ENCODE peak calls at places on chromosomes 4 and X, in ten cellular contexts. L is A549, A is right lobe of liver, I is cardiac fibroblast, K is tibial artery, O is SK-N-SH, U is dorsolateral prefrontal cortex, T is HCT116, Q is colonic mucosa, F is IMR-90. R is an unnamed sample.

GRCh38 chr4:117001077-117001476 is 84.3 kb downstream of the TRAM1L1 start:
- DNase-seq in I (no peak), U (no peak), O (no peak), T (no peak), Q (no peak), A (no peak), K (no peak), F (no peak), L (no peak), R (no peak)

GRCh38 chr4:1238676-1239000 is 10.3 kb downstream of the CTBP1 start:
- DNase-seq in O (peak; percentile 24), F (no peak), Q (no peak), K (peak; percentile 57), I (no peak), U (no peak), A (peak; percentile 34), T (no peak), L (no peak), R (no peak)

GRCh38 chrX:134482371-134482770 is 22.4 kb downstream of the HPRT1 start:
- DNase-seq in K (no peak), F (no peak), O (no peak), T (no peak), Q (no peak), U (no peak), L (no peak), I (peak; percentile 0), A (no peak), R (peak; percentile 39)

GRCh38 chr4:26619784-26620183 is 35.9 kb downstream of the TBC1D19 start:
- DNase-seq in O (no peak), L (no peak), Q (no peak), K (no peak), T (no peak), A (no peak), U (no peak), F (peak; percentile 77), I (peak; percentile 65), R (peak; percentile 58)

GRCh38 chrX:25873196-25873595 is 264.9 kb upstream of the MAGEB18 start:
- DNase-seq in T (no peak), I (peak; percentile 89), F (no peak), A (no peak), O (no peak), U (no peak), Q (no peak), L (no peak), K (no peak), R (peak; percentile 41)

GRCh38 chrX:14440109-14440508 is 89.2 kb upstream of the GLRA2 start:
- DNase-seq in A (no peak), F (no peak), O (no peak), U (no peak), Q (no peak), K (no peak), I (no peak), L (no peak), T (no peak), R (no peak)

GRCh38 chrX:45508459-45508858 is 307.8 kb upstream of the DIPK2B start:
- DNase-seq in F (peak; percentile 23), I (peak; percentile 15), U (no peak), Q (no peak), L (no peak), O (no peak), K (no peak), A (no peak), T (no peak), R (peak; percentile 83)

GRCh38 chrX:22800806-22801205 is 199.0 kb upstream of the DDX53 start:
- DNase-seq in Q (no peak), K (no peak), I (peak; percentile 10), A (no peak), F (no peak), U (no peak), O (no peak), T (no peak), L (no peak), R (peak; percentile 12)

GRCh38 chr4:167622481-167623240 is 388.4 kb upstream of the SPOCK3 start:
- DNase-seq in T (peak; percentile 46), U (peak; percentile 12), L (peak; percentile 45), Q (peak; percentile 34), I (peak; percentile 73), O (peak; percentile 53), A (peak; percentile 56), F (peak; percentile 19), K (no peak), R (peak; percentile 39)

GRCh38 chrX:149541521-149542047 is 772 bp downstream of the EOLA1 start:
- DNase-seq in L (no peak), U (no peak), F (no peak), K (no peak), O (no peak), T (no peak), Q (no peak), A (no peak), I (peak; percentile 2), R (no peak)

GRCh38 chr4:23305026-23305425 is 584.8 kb downstream of the PPARGC1A start:
- DNase-seq in U (no peak), I (peak; percentile 5), O (no peak), T (no peak), A (no peak), F (no peak), L (no peak), K (no peak), Q (no peak), R (peak; percentile 0)

GRCh38 chrX:66677430-66677829 is 38.6 kb upstream of the EDA2R start:
- DNase-seq in A (no peak), T (no peak), F (peak; percentile 12), L (no peak), I (peak; percentile 82), Q (no peak), U (no peak), O (no peak), K (no peak), R (peak; percentile 84)

GRCh38 chrX:66674506-66674905 is 35.6 kb upstream of the EDA2R start:
- DNase-seq in K (no peak), Q (no peak), A (no peak), T (no peak), O (no peak), F (no peak), U (no peak), L (no peak), I (no peak), R (no peak)

GRCh38 chrX:66675541-66675940 is 36.7 kb upstream of the EDA2R start:
- DNase-seq in Q (no peak), F (no peak), L (no peak), A (no peak), O (no peak), T (no peak), K (no peak), I (peak; percentile 41), U (no peak), R (peak; percentile 64)

GRCh38 chrX:66676413-66676812 is 37.5 kb upstream of the EDA2R start:
- DNase-seq in A (no peak), F (peak; percentile 27), I (peak; percentile 85), L (no peak), K (no peak), U (no peak), O (no peak), T (no peak), Q (no peak), R (peak; percentile 84)

DNA sequence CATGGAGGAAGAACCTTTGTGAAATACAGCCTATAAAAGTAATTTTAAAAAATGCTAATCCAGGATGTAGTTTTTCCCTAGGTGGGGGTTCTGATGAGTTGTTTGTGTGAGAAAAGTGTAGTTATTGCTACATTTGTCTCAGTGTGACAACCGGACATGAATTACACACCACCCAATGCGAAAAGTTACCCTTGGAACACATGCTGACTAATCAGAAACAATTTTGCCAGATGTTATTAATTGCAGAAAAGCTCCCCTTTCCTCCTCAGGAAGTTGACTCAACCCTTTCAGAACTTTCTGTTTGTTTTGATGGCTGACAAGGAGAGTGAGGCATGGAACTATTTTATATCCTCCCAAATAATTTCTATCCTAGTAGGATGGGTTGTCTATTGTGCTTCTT is 38.1 kb upstream of the EDA2R start:
- DNase-seq in F (peak; percentile 69), T (no peak), I (peak; percentile 94), K (no peak), L (no peak), U (no peak), A (no peak), Q (no peak), O (no peak), R (peak; percentile 93)
- H3K4me3 ChIP-seq in F (no peak overlapping the region), T (no peak overlapping the region), I (no peak overlapping the region), K (no peak overlapping the region), L (no peak overlapping the region), U (no peak overlapping the region), A (no peak overlapping the region), Q (no peak overlapping the region), O (peak overlapping the region; percentile 44), R (no peak overlapping the region)

GRCh38 chr4:81838586-81838985 is 366.9 kb upstream of the RASGEF1B start:
- DNase-seq in A (no peak), F (no peak), O (no peak), Q (no peak), U (no peak), T (no peak), K (no peak), L (no peak), I (no peak), R (no peak)
- TF ChIP-seq CTCF in A (no peak), F (no peak), O (no peak), Q (no peak), U (no peak), T (no peak), K (no peak), L (no peak), I (no peak), R (no peak)

GRCh38 chr4:6184169-6184568 is 16.2 kb downstream of the JAKMIP1 start:
- DNase-seq in K (no peak), I (no peak), T (no peak), Q (no peak), L (no peak), F (no peak), A (no peak), O (no peak), U (no peak), R (no peak)
- H3K4me3 ChIP-seq in K (no peak overlapping the region), I (no peak overlapping the region), T (no peak overlapping the region), Q (no peak overlapping the region), L (no peak overlapping the region), F (no peak overlapping the region), A (no peak overlapping the region), O (no peak overlapping the region), U (no peak overlapping the region), R (no peak overlapping the region)

GRCh38 chr4:86038037-86038436 is 321.8 kb downstream of the MAPK10 start:
- DNase-seq in L (no peak), O (no peak), K (no peak), A (no peak), I (no peak), T (no peak), F (no peak), U (no peak), Q (no peak), R (no peak)

GRCh38 chr4:86044593-86044985 is 315.3 kb downstream of the MAPK10 start:
- DNase-seq in L (no peak), K (no peak), I (no peak), U (no peak), O (no peak), Q (no peak), A (no peak), F (no peak), T (no peak), R (no peak)

GRCh38 chr4:86048426-86048825 is 311.4 kb downstream of the MAPK10 start:
- DNase-seq in T (no peak), I (peak; percentile 33), Q (no peak), L (no peak), F (peak; percentile 40), A (no peak), K (no peak), O (no peak), U (no peak), R (peak; percentile 84)

GRCh38 chr4:86043755-86044592 is 315.9 kb downstream of the MAPK10 start:
- DNase-seq in A (no peak), K (no peak), U (peak; percentile 27), O (peak; percentile 23), L (peak; percentile 42), I (peak; percentile 82), T (peak; percentile 37), Q (peak; percentile 36), F (peak; percentile 55), R (peak; percentile 73)
- TF ChIP-seq CTCF in A (peak; percentile 73), K (peak; percentile 58), U (peak; percentile 83), O (peak; percentile 79), L (peak; percentile 70), I (peak; percentile 40), T (peak; percentile 61), Q (peak; percentile 62), F (peak; percentile 67), R (peak; percentile 63)